ENCODE peak calls at places on chromosomes 1 and 21, in nine cellular contexts. H is esophagus muscularis mucosa; X is GM12878; F is effector memory CD4-positive, alpha-beta T cell; R is prostate gland; Q is fibroblast of lung; O is body of pancreas; B is suprapubic skin; K is aorta. M is an unnamed sample.

GRCh38 chr1:197910120-197911110 is 6.8 kb upstream of the LHX9 start:
- DNase-seq in O (no peak), B (no peak), X (no peak), F (no peak), K (no peak), H (no peak), Q (no peak), R (no peak), M (no peak)

GRCh38 chr1:77060000-77060399 is 159.2 kb downstream of the PIGK start:
- DNase-seq in O (no peak), F (no peak), K (no peak), B (no peak), X (no peak), H (peak), Q (no peak), R (no peak), M (no peak)

GRCh38 chr1:55466343-55466742 is 251.2 kb upstream of the USP24 start:
- DNase-seq in B (no peak), F (no peak), K (no peak), Q (no peak), H (peak), R (no peak), O (peak), X (no peak), M (no peak)

GRCh38 chr21:45405271-45405818 is 380 bp downstream of the COL18A1 start:
- DNase-seq in R (no peak), O (peak), F (no peak), B (no peak), Q (peak), X (no peak), H (no peak), K (peak), M (no peak)

GRCh38 chr1:225710804-225711203 is 57.9 kb upstream of the ENAH start:
- DNase-seq in O (no peak), Q (peak), F (no peak), K (no peak), H (no peak), R (no peak), X (no peak), B (no peak), M (no peak)

GRCh38 chr1:156086256-156086662 is 4.0 kb upstream of the MEX3A start:
- DNase-seq in X (no peak), F (no peak), B (no peak), K (no peak), R (no peak), Q (peak), H (no peak), O (peak), M (no peak)

GRCh38 chr1:4681026-4681425 is 26.6 kb downstream of the AJAP1 start:
- DNase-seq in O (no peak), B (no peak), K (no peak), F (no peak), Q (no peak), H (no peak), R (no peak), X (no peak), M (no peak)

GRCh38 chr1:199821029-199821779 is 206.3 kb upstream of the NR5A2 start:
- DNase-seq in O (peak), F (no peak), H (no peak), X (no peak), B (no peak), R (no peak), K (no peak), Q (no peak), M (no peak)

GRCh38 chr1:3741566-3742438 is 10.4 kb upstream of the CCDC27 start:
- DNase-seq in B (peak), H (no peak), Q (no peak), X (no peak), K (peak), R (no peak), O (no peak), F (no peak), M (no peak)

GRCh38 chr1:245179706-245180105 is 24.9 kb downstream of the KIF26B start:
- DNase-seq in R (no peak), H (no peak), K (no peak), B (no peak), Q (no peak), O (peak), F (no peak), X (no peak), M (no peak)

GRCh38 chr21:32826317-32827167 is 55.0 kb upstream of the PAXBP1 start:
- DNase-seq in R (peak), X (peak), B (no peak), H (peak), O (peak), K (no peak), Q (peak), F (no peak), M (peak)

GRCh38 chr1:175072131-175072941 is 4.7 kb downstream of the TNN start:
- DNase-seq in Q (peak), F (no peak), K (no peak), H (peak), B (no peak), O (no peak), X (no peak), R (no peak), M (peak)

GRCh38 chr21:32423320-32423719 is 10.8 kb downstream of the EVA1C start:
- DNase-seq in X (no peak), B (no peak), O (no peak), R (no peak), H (no peak), K (no peak), Q (peak), F (no peak), M (no peak)

GRCh38 chr1:50251592-50252165 is 143.0 kb downstream of the ELAVL4 start:
- DNase-seq in H (no peak), R (no peak), O (no peak), B (no peak), K (no peak), X (no peak), Q (no peak), F (no peak), M (no peak)

GRCh38 chr1:214676747-214677146 is 73.8 kb downstream of the CENPF start:
- DNase-seq in Q (no peak), F (no peak), H (no peak), R (no peak), K (no peak), X (no peak), O (no peak), B (no peak), M (no peak)

GRCh38 chr1:43529206-43529731 is 1.4 kb upstream of the PTPRF start:
- DNase-seq in H (peak), O (peak), K (peak), Q (peak), X (peak), B (peak), F (peak), R (peak), M (peak)

GRCh38 chr21:46078984-46079356 is 18.9 kb upstream of the COL6A2 start:
- DNase-seq in H (peak), F (no peak), K (peak), X (no peak), O (no peak), B (no peak), R (no peak), Q (no peak), M (no peak)

GRCh38 chr1:154502742-154503111 is 515 bp upstream of the SHE start:
- DNase-seq in R (no peak), X (no peak), F (no peak), Q (no peak), K (no peak), B (peak), O (no peak), H (no peak), M (no peak)

GRCh38 chr1:17214876-17215544 is 10.1 kb downstream of the PADI1 start:
- DNase-seq in X (no peak), K (no peak), F (no peak), B (no peak), R (no peak), Q (no peak), O (no peak), H (no peak), M (no peak)

GRCh38 chr21:28669331-28669730 is 323.3 kb downstream of the LTN1 start:
- DNase-seq in O (no peak), B (no peak), X (no peak), Q (peak), K (no peak), F (no peak), H (no peak), R (no peak), M (no peak)

GRCh38 chr1:179875606-179876288 is 1.9 kb downstream of the TOR1AIP2 start:
- DNase-seq in O (no peak), F (no peak), R (no peak), K (no peak), Q (peak), B (no peak), X (no peak), H (no peak), M (no peak)

GRCh38 chr21:17699524-17700189 is 87.0 kb upstream of the BTG3 start:
- DNase-seq in O (no peak), H (no peak), B (no peak), R (no peak), X (peak), F (no peak), Q (no peak), K (no peak), M (no peak)

GRCh38 chr21:28257276-28257675 is 735.4 kb downstream of the LTN1 start:
- DNase-seq in O (no peak), R (no peak), B (no peak), K (no peak), Q (no peak), F (no peak), X (no peak), H (no peak), M (no peak)

GRCh38 chr1:222018051-222018450 is 276.2 kb upstream of the DUSP10 start:
- DNase-seq in H (no peak), R (no peak), F (no peak), B (no peak), Q (no peak), K (no peak), O (no peak), X (no peak), M (no peak)

GRCh38 chr1:222023025-222023424 is 281.1 kb upstream of the DUSP10 start:
- DNase-seq in H (no peak), K (no peak), Q (no peak), O (no peak), F (no peak), R (no peak), B (no peak), X (peak), M (no peak)

GRCh38 chr1:222020553-222020952 is 278.7 kb upstream of the DUSP10 start:
- DNase-seq in K (no peak), B (no peak), F (no peak), R (no peak), Q (no peak), H (no peak), X (no peak), O (no peak), M (no peak)

GRCh38 chr1:222021124-222021523 is 279.2 kb upstream of the DUSP10 start:
- DNase-seq in Q (peak), O (no peak), B (no peak), H (peak), K (no peak), F (no peak), X (no peak), R (no peak), M (no peak)

DNA sequence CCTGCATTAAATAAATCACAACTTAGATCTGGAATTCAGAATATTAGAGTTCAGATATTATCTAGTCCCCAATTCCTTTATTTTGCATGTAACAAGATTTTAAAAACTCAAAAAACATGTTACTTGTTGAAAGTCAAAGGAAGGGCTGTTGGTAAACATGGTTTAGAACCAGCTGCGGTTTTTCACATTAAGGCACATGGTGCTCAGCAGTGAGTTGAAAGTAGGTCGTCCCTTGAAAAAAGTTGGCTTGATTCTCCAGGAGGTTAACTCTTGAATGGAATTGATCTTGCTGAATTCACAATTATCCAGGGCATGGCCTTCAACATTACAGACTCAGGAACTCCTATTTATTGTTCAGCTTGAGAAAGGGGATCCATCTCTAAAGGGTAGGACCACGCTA is 277.1 kb upstream of the DUSP10 start:
- DNase-seq in O (peak), H (no peak), K (no peak), Q (no peak), B (no peak), X (no peak), F (no peak), R (no peak), M (no peak)
- H3K27ac ChIP-seq in O (peak), H (no peak), K (no peak), Q (no peak), B (no peak), X (no peak), F (no peak), R (no peak), M (no peak)

GRCh38 chr1:58592521-58593134 is 15.6 kb upstream of the TACSTD2 start:
- DNase-seq in K (peak), Q (peak), R (peak), F (no peak), H (no peak), B (no peak), X (no peak), O (peak), M (no peak)
- H3K27ac ChIP-seq in K (peak), Q (no peak), R (peak), F (no peak), H (peak), B (peak), X (no peak), O (peak), M (no peak)

GRCh38 chr1:116122955-116123757 is 12.0 kb downstream of the MAB21L3 start:
- DNase-seq in H (peak), R (no peak), O (peak), K (no peak), F (no peak), Q (peak), B (no peak), X (no peak), M (no peak)
- H3K27ac ChIP-seq in H (no peak), R (peak), O (peak), K (no peak), F (no peak), Q (no peak), B (no peak), X (no peak), M (no peak)

DNA sequence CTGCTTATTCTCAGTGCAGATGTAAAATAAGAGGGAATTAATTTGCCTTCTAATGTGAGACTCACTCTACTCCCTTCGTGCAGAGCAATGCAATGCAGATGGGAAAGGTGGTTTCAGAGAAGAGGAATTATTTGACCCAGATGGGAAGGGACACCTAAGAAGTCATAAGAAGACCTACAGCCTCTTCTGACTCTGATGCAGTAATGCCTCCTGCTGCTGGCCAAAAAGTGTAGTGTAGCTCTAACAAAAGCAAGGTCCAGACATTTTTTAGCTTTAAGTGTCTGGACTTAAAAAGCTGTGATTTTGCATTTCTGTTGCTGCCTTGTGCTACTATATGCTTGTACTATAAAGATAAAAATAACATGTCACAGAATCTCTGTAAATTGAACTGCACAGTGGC is 501.4 kb downstream of the TTLL7 start:
- DNase-seq in R (no peak), O (no peak), Q (no peak), X (no peak), F (no peak), H (no peak), B (no peak), K (no peak), M (no peak)
- H3K27ac ChIP-seq in R (no peak), O (no peak), Q (no peak), X (no peak), F (no peak), H (no peak), B (no peak), K (no peak), M (no peak)

GRCh38 chr1:223007935-223008334 is 135.1 kb downstream of the TLR5 start:
- DNase-seq in K (no peak), B (no peak), R (no peak), F (no peak), O (no peak), H (no peak), X (no peak), Q (no peak), M (no peak)
- H3K27ac ChIP-seq in K (no peak), B (no peak), R (no peak), F (no peak), O (no peak), H (no peak), X (no peak), Q (no peak), M (no peak)

GRCh38 chr1:62088439-62088838 is 106.2 kb upstream of the L1TD1 start:
- DNase-seq in F (no peak), Q (no peak), K (no peak), B (no peak), X (no peak), R (no peak), H (no peak), O (no peak), M (no peak)

GRCh38 chr1:62084304-62084905 is 110.2 kb upstream of the L1TD1 start:
- DNase-seq in Q (peak), F (no peak), X (no peak), K (no peak), H (no peak), O (no peak), B (no peak), R (no peak), M (no peak)

GRCh38 chr1:62077821-62078220 is 116.8 kb upstream of the L1TD1 start:
- DNase-seq in O (no peak), R (no peak), Q (no peak), X (no peak), B (no peak), K (no peak), F (no peak), H (no peak), M (no peak)

DNA sequence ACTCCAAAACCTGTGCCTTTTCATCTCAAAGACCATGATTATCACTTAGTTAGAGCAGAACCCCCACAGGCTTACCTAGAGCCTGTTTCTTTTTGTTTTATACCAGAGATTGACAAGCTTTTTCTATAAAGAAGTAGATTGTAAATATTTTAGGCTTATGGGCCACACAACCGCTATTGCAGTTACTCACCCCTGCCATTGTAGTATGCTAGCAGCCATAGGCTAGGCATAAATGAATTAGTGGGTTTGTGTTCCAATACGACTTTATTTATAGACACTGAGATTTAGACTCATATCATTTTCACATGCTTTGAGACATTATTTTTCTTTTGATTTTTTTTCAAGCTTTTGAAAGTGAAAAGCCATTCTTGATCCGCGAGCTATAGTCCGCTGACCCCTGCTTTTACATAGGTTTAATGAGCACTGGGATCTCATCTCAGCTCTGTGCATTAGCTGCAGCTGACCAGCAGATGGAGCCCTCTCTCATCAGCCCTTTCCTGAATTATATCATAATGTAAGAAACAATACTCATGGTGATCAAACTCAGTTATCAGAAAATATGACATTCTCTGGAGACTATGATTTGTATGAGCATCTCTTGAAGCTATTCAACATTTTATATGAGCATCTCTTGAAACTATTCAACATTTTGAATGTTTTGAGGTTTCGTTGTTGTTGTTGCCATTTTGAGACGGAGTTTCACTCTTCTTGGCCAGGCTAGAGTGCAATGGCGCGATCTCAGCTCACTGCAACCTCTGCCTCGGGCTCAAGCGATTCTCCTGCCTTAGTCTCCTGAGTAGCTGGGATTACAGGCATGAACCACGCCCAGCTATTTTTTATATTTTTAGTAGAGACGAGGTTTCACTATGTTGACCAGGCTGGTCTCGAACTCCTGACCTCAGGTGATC is 111.9 kb upstream of the L1TD1 start:
- DNase-seq in K (no peak), F (no peak), O (peak), Q (peak), R (peak), X (no peak), H (no peak), B (no peak), M (peak)
- H3K27ac ChIP-seq in K (no peak), F (no peak), O (no peak), Q (no peak), R (no peak), X (no peak), H (no peak), B (no peak), M (no peak)

GRCh38 chr1:65994223-65994622 is 201.5 kb downstream of the PDE4B start:
- DNase-seq in K (no peak), H (no peak), O (no peak), R (no peak), F (no peak), B (no peak), Q (no peak), X (no peak), M (no peak)

GRCh38 chr1:65993047-65993363 is 200.3 kb downstream of the PDE4B start:
- DNase-seq in R (no peak), X (no peak), H (no peak), B (no peak), K (no peak), Q (peak), O (no peak), F (no peak), M (no peak)

GRCh38 chr1:65995326-65995725 is 202.6 kb downstream of the PDE4B start:
- DNase-seq in B (no peak), K (no peak), X (no peak), H (no peak), O (no peak), F (no peak), Q (no peak), R (no peak), M (no peak)

GRCh38 chr1:65997693-65998092 is 205.0 kb downstream of the PDE4B start:
- DNase-seq in H (no peak), K (no peak), X (no peak), B (no peak), O (no peak), Q (no peak), F (no peak), R (no peak), M (no peak)

GRCh38 chr1:65995928-65996327 is 203.2 kb downstream of the PDE4B start:
- DNase-seq in F (no peak), K (no peak), X (no peak), H (no peak), R (no peak), Q (no peak), O (no peak), B (no peak), M (no peak)
- H3K27ac ChIP-seq in F (no peak), K (no peak), X (no peak), H (no peak), R (no peak), Q (no peak), O (no peak), B (no peak), M (no peak)

GRCh38 chr1:203488539-203488938 is 5.4 kb upstream of the OPTC start:
- DNase-seq in X (no peak), R (no peak), H (no peak), K (no peak), F (no peak), Q (no peak), B (no peak), O (no peak), M (no peak)
- H3K27ac ChIP-seq in X (no peak), R (no peak), H (peak), K (no peak), F (no peak), Q (no peak), B (no peak), O (no peak), M (no peak)

GRCh38 chr1:168086438-168086837 is 50.3 kb downstream of the GPR161 start:
- DNase-seq in X (no peak), F (no peak), H (peak), R (no peak), K (no peak), Q (no peak), O (no peak), B (no peak), M (no peak)

GRCh38 chr1:168087696-168088095 is 49.0 kb downstream of the GPR161 start:
- DNase-seq in F (no peak), H (peak), Q (no peak), O (no peak), R (no peak), B (no peak), K (no peak), X (no peak), M (no peak)

GRCh38 chr1:168083456-168084325 is 53.0 kb downstream of the GPR161 start:
- DNase-seq in H (peak), Q (no peak), B (no peak), F (no peak), X (no peak), K (no peak), R (no peak), O (no peak), M (no peak)

GRCh38 chr1:168084396-168085231 is 52.1 kb downstream of the GPR161 start:
- DNase-seq in O (peak), X (no peak), F (peak), K (peak), H (peak), R (peak), B (no peak), Q (peak), M (peak)

GRCh38 chr1:168085401-168085872 is 51.3 kb downstream of the GPR161 start:
- DNase-seq in K (no peak), F (no peak), Q (no peak), B (no peak), R (peak), O (peak), H (peak), X (no peak), M (no peak)
- H3K27ac ChIP-seq in K (peak), F (no peak), Q (no peak), B (peak), R (peak), O (peak), H (peak), X (no peak), M (no peak)

M was measured in CD4-positive, CD25-positive, alpha-beta regulatory T cell.